ENCODE peak calls at places on chromosomes 2 and 18, in five cellular contexts. Y is T-helper 2 cell, Q is ACHN, C is cardiac fibroblast, T is A673. F is an unnamed sample.

GRCh38 chr2:39538713-39539112 is 101.6 kb upstream of the MAP4K3 start:
- DNase-seq in Y (no peak), T (no peak), C (peak; percentile 52), Q (no peak), F (no peak)

GRCh38 chr18:37398248-37398920 is 167.2 kb downstream of the CELF4 start:
- DNase-seq in Q (no peak), Y (no peak), C (no peak), T (no peak), F (no peak)

GRCh38 chr2:8597526-8598225 is 84.2 kb upstream of the ID2 start:
- DNase-seq in Y (no peak), C (no peak), Q (no peak), T (no peak), F (no peak)

GRCh38 chr2:129812071-129812470 is 167.4 kb upstream of the RAB6C start:
- DNase-seq in Y (no peak), C (no peak), T (peak; percentile 41), Q (no peak), F (peak; percentile 7)

GRCh38 chr18:76932026-76932819 is 109.9 kb downstream of the ZNF236 start:
- DNase-seq in Y (no peak), C (peak; percentile 62), Q (no peak), T (no peak), F (no peak)

GRCh38 chr2:202508686-202509085 is 126.1 kb upstream of the FAM117B start:
- DNase-seq in Y (no peak), Q (no peak), C (peak; percentile 23), T (no peak), F (no peak)

GRCh38 chr18:57337890-57338289 is 14.5 kb upstream of the ST8SIA3 start:
- DNase-seq in T (no peak), Q (no peak), C (no peak), Y (no peak), F (no peak)

GRCh38 chr2:197777823-197778407 is 7.2 kb downstream of the BOLL start:
- DNase-seq in T (peak; percentile 62), C (peak; percentile 68), Y (no peak), Q (peak; percentile 50), F (peak; percentile 6)

F was measured in Caki2.